ENCODE peak calls at places on chromosomes 3 and 15, in four cellular contexts. Z is H9, J is neuronal stem cell, X is H1. F is an unnamed sample.
A peak's percentile ranks its signal among the peaks of the same experiment; 100 is the strongest.

GRCh38 chr3:116265976-116266584 is 179.2 kb downstream of the LSAMP start:
- DNase-seq in Z (no peak), J (no peak), X (no peak), F (no peak)

GRCh38 chr3:57386307-57386706 is 93.8 kb upstream of the ASB14 start:
- DNase-seq in Z (no peak), J (no peak), X (no peak), F (no peak)

GRCh38 chr15:39807791-39808190 is 25.1 kb upstream of the FSIP1 start:
- DNase-seq in Z (peak; percentile 59), J (no peak), X (no peak), F (no peak)

GRCh38 chr15:62607643-62608042 is 434.9 kb upstream of the TPM1 start:
- DNase-seq in Z (no peak), J (no peak), X (no peak), F (peak; percentile 71)

GRCh38 chr3:118968111-118968510 is 66.5 kb downstream of the IGSF11 start:
- DNase-seq in Z (no peak), J (no peak), X (no peak), F (no peak)

GRCh38 chr3:5271061-5271683 is 83.7 kb downstream of the EDEM1 start:
- DNase-seq in Z (no peak), J (no peak), X (no peak), F (no peak)

GRCh38 chr15:101168463-101168824 is 83.4 kb downstream of the CHSY1 start:
- DNase-seq in Z (no peak), J (no peak), X (no peak), F (no peak)

GRCh38 chr3:69776926-69777581 is 37.8 kb downstream of the MITF start:
- DNase-seq in Z (no peak), J (no peak), X (no peak), F (no peak)

GRCh38 chr3:126828306-126828705 is 124.3 kb downstream of the CHCHD6 start:
- DNase-seq in Z (no peak), J (no peak), X (no peak), F (no peak)

GRCh38 chr15:67613708-67614107 is 71.2 kb downstream of the MAP2K5 start:
- DNase-seq in Z (no peak), J (no peak), X (no peak), F (no peak)

GRCh38 chr3:54891540-54891897 is 36.3 kb downstream of the LRTM1 start:
- DNase-seq in Z (peak; percentile 61), J (no peak), X (peak; percentile 13), F (peak; percentile 95)

GRCh38 chr15:76996526-76997401 is 1.8 kb downstream of the PSTPIP1 start:
- DNase-seq in Z (no peak), J (no peak), X (no peak), F (no peak)

GRCh38 chr3:112132975-112133448 is at the start of gene GCSAM:
- DNase-seq in Z (no peak), J (no peak), X (no peak), F (no peak)

GRCh38 chr15:101625169-101625568 is 27.0 kb downstream of the TM2D3 start:
- DNase-seq in Z (no peak), J (no peak), X (no peak), F (no peak)

GRCh38 chr15:81642451-81642990 is 268.5 kb upstream of the TMC3 start:
- DNase-seq in Z (no peak), J (no peak), X (no peak), F (peak; percentile 84)

GRCh38 chr3:149415484-149415883 is 38.0 kb upstream of the TM4SF1 start:
- DNase-seq in Z (no peak), J (no peak), X (no peak), F (peak; percentile 21)

GRCh38 chr3:108404409-108404808 is 106.0 kb downstream of the MYH15 start:
- DNase-seq in Z (no peak), J (no peak), X (no peak), F (peak; percentile 1)

GRCh38 chr3:29486087-29486486 is 205.2 kb downstream of the RBMS3 start:
- DNase-seq in Z (no peak), J (no peak), X (no peak), F (peak; percentile 52)

GRCh38 chr3:30644615-30645014 is 38.2 kb downstream of the TGFBR2 start:
- DNase-seq in Z (no peak), J (no peak), X (no peak), F (peak; percentile 58)

GRCh38 chr3:139555249-139555648 is 15.7 kb upstream of the RBP1 start:
- DNase-seq in Z (no peak), J (no peak), X (no peak), F (no peak)
- H2BK12ac ChIP-seq in Z (no peak overlapping the region), J (no peak overlapping the region), X (no peak overlapping the region), F (no peak overlapping the region)

DNA sequence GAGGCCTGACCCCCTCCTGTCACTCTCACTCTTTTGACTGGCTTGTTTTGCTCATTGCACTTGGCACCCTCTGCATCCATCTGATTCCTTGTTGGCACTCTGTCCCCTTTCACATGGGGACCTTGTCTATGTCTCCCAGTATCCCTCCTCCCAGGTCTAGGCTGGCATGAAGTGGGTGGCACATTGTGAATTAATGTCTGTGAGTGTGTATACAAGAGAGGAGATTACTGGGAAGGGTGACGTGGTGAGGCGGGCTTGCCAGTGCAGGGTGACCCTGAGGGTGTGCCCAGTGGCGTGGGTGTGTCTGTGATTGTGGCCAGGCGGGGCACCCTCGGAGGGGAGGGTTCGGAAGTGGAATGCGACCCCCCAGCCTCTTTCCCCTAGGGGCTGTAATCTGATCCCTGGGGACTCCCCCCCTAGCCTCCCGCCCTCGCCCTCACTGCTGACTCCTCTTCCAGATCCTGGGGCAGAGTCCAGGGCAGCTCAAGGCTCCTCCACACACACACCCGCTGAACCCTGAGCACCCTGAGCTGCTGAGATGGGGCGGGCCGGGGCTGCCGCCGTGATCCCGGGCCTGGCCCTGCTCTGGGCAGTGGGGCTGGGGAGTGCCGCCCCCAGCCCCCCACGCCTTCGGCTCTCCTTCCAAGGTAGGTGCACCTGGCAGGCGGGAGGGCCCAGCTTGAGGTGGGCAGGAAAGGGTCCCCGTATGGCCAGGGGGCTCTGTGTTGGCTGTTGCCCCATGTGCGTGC is at the start of gene SEMA3B:
- DNase-seq in Z (no peak), J (no peak), X (no peak), F (no peak)
- H2BK15ac ChIP-seq in Z (no peak within 1 kb of the TSS), J (peak within 1 kb of the TSS; percentile 98), X (peak within 1 kb of the TSS; percentile 99), F (no peak within 1 kb of the TSS)

GRCh38 chr3:117553461-117553860 is 843.9 kb downstream of the TUSC7 start:
- DNase-seq in Z (no peak), J (no peak), X (no peak), F (peak; percentile 47)

GRCh38 chr3:117548600-117548999 is 839.0 kb downstream of the TUSC7 start:
- DNase-seq in Z (no peak), J (no peak), X (no peak), F (no peak)

GRCh38 chr3:117549716-117550115 is 840.1 kb downstream of the TUSC7 start:
- DNase-seq in Z (no peak), J (no peak), X (no peak), F (no peak)

GRCh38 chr3:117545484-117545883 is 835.9 kb downstream of the TUSC7 start:
- DNase-seq in Z (no peak), J (no peak), X (no peak), F (no peak)

GRCh38 chr3:117547956-117548550 is 838.5 kb downstream of the TUSC7 start:
- DNase-seq in Z (no peak), J (no peak), X (no peak), F (peak; percentile 35)
- H2BK5ac ChIP-seq in Z (no peak overlapping the region), J (no peak overlapping the region), X (no peak overlapping the region), F (no peak overlapping the region)

GRCh38 chr15:79171320-79172031 is 80.9 kb upstream of the RASGRF1 start:
- DNase-seq in Z (peak; percentile 34), J (no peak), X (no peak), F (no peak)

GRCh38 chr15:79167776-79168175 is 77.2 kb upstream of the RASGRF1 start:
- DNase-seq in Z (no peak), J (no peak), X (no peak), F (no peak)

GRCh38 chr15:79170256-79170664 is 79.7 kb upstream of the RASGRF1 start:
- DNase-seq in Z (no peak), J (no peak), X (no peak), F (peak; percentile 21)

GRCh38 chr15:79168922-79169322 is 78.3 kb upstream of the RASGRF1 start:
- DNase-seq in Z (peak; percentile 84), J (peak; percentile 51), X (no peak), F (peak; percentile 19)

DNA sequence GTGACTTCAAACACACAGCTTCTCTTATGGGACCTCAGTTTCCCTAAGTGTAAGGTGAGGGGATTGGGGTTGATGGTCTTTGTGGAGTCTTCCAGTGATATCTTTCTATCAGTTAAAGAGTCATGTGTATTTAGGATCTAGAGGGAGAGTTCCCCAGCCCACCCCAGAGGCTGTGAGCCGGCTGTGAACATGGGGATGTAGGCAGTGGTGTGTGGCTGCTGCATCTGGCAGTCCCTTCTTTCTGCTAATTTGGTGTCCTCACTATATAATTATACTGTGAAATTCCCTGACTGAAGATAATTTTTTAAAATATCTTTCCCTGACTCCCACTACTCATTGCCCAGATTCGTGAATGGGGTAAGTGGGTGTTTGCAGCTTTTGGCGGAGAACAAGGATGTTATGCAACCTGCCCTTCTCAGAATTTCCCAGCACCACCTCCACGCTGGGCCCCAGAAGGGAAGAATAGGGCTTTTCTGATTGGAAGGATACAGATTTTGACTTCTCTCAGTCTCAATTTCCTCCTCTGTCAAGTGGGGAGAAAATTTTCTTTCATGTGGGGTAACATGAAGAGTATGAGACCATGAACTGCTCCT is 79.0 kb upstream of the RASGRF1 start:
- DNase-seq in Z (no peak), J (no peak), X (no peak), F (no peak)
- H2BK12ac ChIP-seq in Z (no peak overlapping the region), J (no peak overlapping the region), X (no peak overlapping the region), F (no peak overlapping the region)

GRCh38 chr15:64599226-64599625 is 138.8 kb downstream of the ZNF609 start:
- DNase-seq in Z (no peak), J (no peak), X (no peak), F (no peak)

GRCh38 chr15:64596701-64597468 is 136.5 kb downstream of the ZNF609 start:
- DNase-seq in Z (peak; percentile 62), J (peak; percentile 53), X (no peak), F (peak; percentile 74)

GRCh38 chr15:64599716-64600115 is 139.3 kb downstream of the ZNF609 start:
- DNase-seq in Z (no peak), J (no peak), X (no peak), F (peak; percentile 54)

GRCh38 chr15:64600794-64601193 is 140.4 kb downstream of the ZNF609 start:
- DNase-seq in Z (no peak), J (no peak), X (no peak), F (no peak)

GRCh38 chr15:64597469-64597806 is 137.1 kb downstream of the ZNF609 start:
- DNase-seq in Z (no peak), J (no peak), X (no peak), F (no peak)
- H2BK15ac ChIP-seq in Z (no peak overlapping the region), J (no peak overlapping the region), X (no peak overlapping the region), F (no peak overlapping the region)

GRCh38 chr3:49553690-49554634 is at the start of gene BSN:
- DNase-seq in Z (peak; percentile 92), J (peak; percentile 97), X (peak; percentile 76), F (peak; percentile 87)
- H2BK5ac ChIP-seq in Z (no peak within 1 kb of the TSS), J (no peak within 1 kb of the TSS), X (peak within 1 kb of the TSS; percentile 75), F (no peak within 1 kb of the TSS)

GRCh38 chr3:114624047-114624445 is 330.2 kb downstream of the TIGIT start:
- DNase-seq in Z (no peak), J (no peak), X (no peak), F (peak; percentile 94)

GRCh38 chr3:114622001-114622400 is 328.2 kb downstream of the TIGIT start:
- DNase-seq in Z (no peak), J (no peak), X (no peak), F (peak; percentile 36)

GRCh38 chr3:114624676-114625181 is 330.9 kb downstream of the TIGIT start:
- DNase-seq in Z (peak; percentile 28), J (no peak), X (no peak), F (peak; percentile 99)

GRCh38 chr3:114626751-114627150 is 332.9 kb downstream of the TIGIT start:
- DNase-seq in Z (no peak), J (no peak), X (no peak), F (no peak)

GRCh38 chr3:114623420-114624046 is 329.7 kb downstream of the TIGIT start:
- DNase-seq in Z (no peak), J (no peak), X (no peak), F (no peak)
- H2BK12ac ChIP-seq in Z (no peak overlapping the region), J (no peak overlapping the region), X (no peak overlapping the region), F (peak overlapping the region; percentile 55)

F was measured in mesenchymal stem cell.